ENCODE peak calls at places on chromosomes 12 and 14, in ten cellular contexts. M, E, C, Q, O, R, G, D, V and H are unnamed samples.

GRCh38 chr12:227923-228845 is 14.2 kb upstream of the SLC6A12 start:
- DNase-seq in M (no peak), E (no peak), C (no peak), Q (no peak), O (no peak), R (no peak), G (no peak), D (no peak), V (no peak), H (no peak)

GRCh38 chr14:85416771-85417170 is 113.2 kb upstream of the FLRT2 start:
- DNase-seq in M (no peak), E (peak), C (no peak), Q (no peak), O (peak), R (no peak), G (no peak), D (peak), V (no peak), H (no peak)

GRCh38 chr14:69657961-69658360 is 46.6 kb downstream of the SUSD6 start:
- DNase-seq in M (peak), E (no peak), C (no peak), Q (no peak), O (peak), R (no peak), G (peak), D (peak), V (no peak), H (no peak)

GRCh38 chr12:128259556-128260070 is 7.4 kb upstream of the TMEM132C start:
- DNase-seq in M (no peak), E (no peak), C (no peak), Q (no peak), O (no peak), R (no peak), G (no peak), D (no peak), V (peak), H (no peak)

GRCh38 chr12:32765906-32766305 is 10.2 kb upstream of the YARS2 start:
- DNase-seq in M (no peak), E (no peak), C (no peak), Q (no peak), O (peak), R (no peak), G (no peak), D (no peak), V (no peak), H (no peak)

GRCh38 chr12:66087365-66087943 is 43.1 kb downstream of the LLPH start:
- DNase-seq in M (peak), E (peak), C (peak), Q (peak), O (peak), R (peak), G (peak), D (peak), V (peak), H (peak)

GRCh38 chr12:101925352-101925751 is 48.0 kb downstream of the DRAM1 start:
- DNase-seq in M (peak), E (peak), C (peak), Q (peak), O (peak), R (peak), G (peak), D (peak), V (no peak), H (peak)

GRCh38 chr12:130184531-130185090 is 22.3 kb downstream of the FZD10 start:
- DNase-seq in M (no peak), E (no peak), C (no peak), Q (no peak), O (no peak), R (no peak), G (no peak), D (no peak), V (no peak), H (no peak)

GRCh38 chr12:46383654-46384450 is 11.3 kb upstream of the SLC38A2 start:
- DNase-seq in M (peak), E (peak), C (peak), Q (peak), O (peak), R (peak), G (peak), D (peak), V (peak), H (peak)

GRCh38 chr12:110600254-110600653 is 13.7 kb upstream of the TCTN1 start:
- DNase-seq in M (no peak), E (no peak), C (no peak), Q (no peak), O (peak), R (no peak), G (no peak), D (peak), V (no peak), H (no peak)

GRCh38 chr14:71142375-71143038 is 235.2 kb downstream of the PCNX1 start:
- DNase-seq in M (no peak), E (peak), C (no peak), Q (no peak), O (peak), R (no peak), G (no peak), D (peak), V (no peak), H (no peak)

GRCh38 chr12:104281636-104282035 is 21.9 kb upstream of the EID3 start:
- DNase-seq in M (no peak), E (no peak), C (no peak), Q (no peak), O (peak), R (no peak), G (no peak), D (no peak), V (no peak), H (no peak)
- H3K27ac ChIP-seq in M (no peak), E (peak), C (no peak), Q (no peak), O (peak), R (no peak), G (no peak), D (peak), V (no peak), H (no peak)

GRCh38 chr12:10959777-10960176 is 20.7 kb upstream of the TAS2R14 start:
- DNase-seq in M (no peak), E (no peak), C (no peak), Q (no peak), O (no peak), R (no peak), G (no peak), D (no peak), V (no peak), H (no peak)
- TF ChIP-seq CTCF in M (no peak), E (no peak), C (no peak), Q (no peak), O (peak), R (peak), G (no peak), D (no peak), V (peak), H (no peak)

GRCh38 chr12:93275589-93275988 is 102.1 kb upstream of the NUDT4 start:
- DNase-seq in M (no peak), E (no peak), C (no peak), Q (no peak), O (no peak), R (no peak), G (no peak), D (no peak), V (no peak), H (peak)
- H3K27ac ChIP-seq in M (no peak), E (no peak), C (no peak), Q (no peak), O (no peak), R (no peak), G (no peak), D (no peak), V (no peak), H (peak)

DNA sequence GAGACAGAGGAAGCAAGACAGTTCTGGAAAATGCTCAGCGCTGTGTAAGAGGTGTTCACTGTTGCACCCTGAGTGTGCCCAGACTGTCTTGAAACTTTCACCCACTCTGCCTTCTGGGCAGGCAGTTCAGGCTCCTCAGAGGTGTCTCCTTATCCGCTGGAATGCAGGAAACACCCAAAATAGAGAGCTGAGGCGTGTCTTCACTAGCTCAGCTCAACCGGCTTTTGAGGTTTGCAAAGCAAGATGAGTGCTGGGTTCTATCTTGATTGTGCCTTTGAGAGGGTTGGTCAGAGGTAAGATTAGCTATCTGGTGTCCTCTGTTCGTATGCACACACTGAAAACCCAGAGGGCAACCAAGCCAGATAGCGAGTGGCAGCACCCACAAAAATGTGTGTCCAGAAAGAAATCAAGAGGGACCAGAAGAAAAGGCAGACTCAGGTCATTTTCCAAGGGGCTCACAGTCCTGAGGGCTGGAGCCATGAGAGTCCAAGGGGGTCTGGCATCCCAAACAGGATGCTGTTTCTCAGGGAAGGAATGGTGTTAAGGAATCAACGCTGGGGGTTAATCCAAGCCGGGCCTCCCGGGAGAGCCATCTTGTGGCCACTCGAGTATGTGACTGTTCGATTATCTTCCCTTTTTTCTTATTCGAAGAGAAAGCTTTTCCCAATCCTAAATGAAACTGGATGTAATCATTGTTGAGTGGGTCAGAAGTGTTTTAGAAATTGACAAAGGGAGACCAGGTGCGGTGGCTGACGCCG is 47.1 kb downstream of the TBX3 start:
- DNase-seq in M (peak), E (no peak), C (no peak), Q (no peak), O (no peak), R (no peak), G (no peak), D (peak), V (no peak), H (no peak)
- TF ChIP-seq CTCF in M (no peak), E (peak), C (no peak), Q (no peak), O (peak), R (peak), G (no peak), D (peak), V (peak), H (no peak)

DNA sequence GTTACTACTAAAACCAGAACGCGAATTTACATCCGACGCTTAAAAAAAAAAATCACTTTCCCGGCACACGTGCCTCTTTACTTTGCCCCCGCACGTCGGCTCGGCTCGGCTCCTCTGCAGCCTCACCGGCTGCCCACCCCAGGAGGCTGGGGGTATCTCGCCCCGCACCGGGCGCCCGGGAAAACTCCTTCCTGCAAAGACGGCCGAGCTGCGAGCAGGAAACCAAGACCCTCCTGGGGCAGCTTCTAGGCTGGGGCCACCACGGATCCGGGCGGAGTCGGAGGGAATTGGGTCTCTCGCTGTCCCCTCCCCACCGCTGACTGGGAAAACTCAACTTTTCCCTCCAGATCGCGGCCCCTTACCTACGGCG is 595 bp downstream of the VSIG10 start:
- DNase-seq in M (peak), E (no peak), C (no peak), Q (no peak), O (peak), R (no peak), G (no peak), D (peak), V (no peak), H (peak)
- H3K27ac ChIP-seq in M (peak), E (peak), C (peak), Q (peak), O (peak), R (peak), G (peak), D (peak), V (no peak), H (peak)

GRCh38 chr12:72093930-72094329 is 155.3 kb downstream of the TPH2 start:
- DNase-seq in M (no peak), E (no peak), C (no peak), Q (no peak), O (no peak), R (no peak), G (no peak), D (no peak), V (no peak), H (no peak)
- TF ChIP-seq CTCF in M (no peak), E (no peak), C (no peak), Q (no peak), O (no peak), R (no peak), G (no peak), D (no peak), V (no peak), H (no peak)

GRCh38 chr12:120481022-120481767 is 11.6 kb upstream of the SRSF9 start:
- DNase-seq in M (no peak), E (no peak), C (no peak), Q (no peak), O (no peak), R (no peak), G (no peak), D (no peak), V (no peak), H (no peak)

GRCh38 chr12:120475643-120476042 is 6.1 kb upstream of the SRSF9 start:
- DNase-seq in M (no peak), E (no peak), C (no peak), Q (no peak), O (no peak), R (no peak), G (no peak), D (no peak), V (no peak), H (no peak)

GRCh38 chr12:120480211-120480610 is 10.7 kb upstream of the SRSF9 start:
- DNase-seq in M (no peak), E (no peak), C (no peak), Q (no peak), O (no peak), R (no peak), G (no peak), D (no peak), V (no peak), H (no peak)

GRCh38 chr12:120483621-120484020 is 12.3 kb upstream of the DYNLL1 start:
- DNase-seq in M (no peak), E (no peak), C (no peak), Q (no peak), O (no peak), R (no peak), G (no peak), D (no peak), V (no peak), H (no peak)

GRCh38 chr12:120479458-120479857 is 9.9 kb upstream of the SRSF9 start:
- DNase-seq in M (no peak), E (no peak), C (no peak), Q (no peak), O (no peak), R (no peak), G (no peak), D (no peak), V (no peak), H (no peak)
- H3K27ac ChIP-seq in M (no peak), E (no peak), C (no peak), Q (no peak), O (no peak), R (no peak), G (no peak), D (no peak), V (no peak), H (no peak)

GRCh38 chr12:44504799-44505198 is 371.3 kb downstream of the NELL2 start:
- DNase-seq in M (no peak), E (no peak), C (no peak), Q (no peak), O (no peak), R (no peak), G (no peak), D (no peak), V (no peak), H (no peak)

GRCh38 chr12:44509471-44509870 is 366.6 kb downstream of the NELL2 start:
- DNase-seq in M (no peak), E (no peak), C (no peak), Q (no peak), O (peak), R (no peak), G (no peak), D (no peak), V (no peak), H (no peak)

GRCh38 chr12:44511289-44511688 is 364.8 kb downstream of the NELL2 start:
- DNase-seq in M (no peak), E (no peak), C (no peak), Q (no peak), O (no peak), R (no peak), G (no peak), D (no peak), V (no peak), H (no peak)

GRCh38 chr12:44507471-44507870 is 368.6 kb downstream of the NELL2 start:
- DNase-seq in M (no peak), E (no peak), C (no peak), Q (no peak), O (no peak), R (no peak), G (no peak), D (no peak), V (no peak), H (no peak)

GRCh38 chr12:44510510-44510909 is 365.6 kb downstream of the NELL2 start:
- DNase-seq in M (no peak), E (no peak), C (no peak), Q (no peak), O (no peak), R (no peak), G (no peak), D (no peak), V (no peak), H (no peak)
- TF ChIP-seq CTCF in M (no peak), E (no peak), C (no peak), Q (no peak), O (no peak), R (no peak), G (no peak), D (no peak), V (no peak), H (no peak)

GRCh38 chr12:52229836-52230343 is 3.2 kb upstream of the KRT7 start:
- DNase-seq in M (no peak), E (no peak), C (no peak), Q (no peak), O (no peak), R (peak), G (no peak), D (no peak), V (no peak), H (no peak)

GRCh38 chr12:52230364-52231281 is 2.4 kb upstream of the KRT7 start:
- DNase-seq in M (no peak), E (no peak), C (no peak), Q (no peak), O (peak), R (peak), G (peak), D (peak), V (no peak), H (peak)

GRCh38 chr12:52232916-52233461 is at the start of gene KRT7:
- DNase-seq in M (no peak), E (no peak), C (no peak), Q (no peak), O (no peak), R (peak), G (peak), D (no peak), V (no peak), H (no peak)

GRCh38 chr12:52232233-52232915 is 669 bp upstream of the KRT7 start:
- DNase-seq in M (no peak), E (no peak), C (no peak), Q (no peak), O (no peak), R (peak), G (no peak), D (no peak), V (no peak), H (no peak)

GRCh38 chr12:52231305-52232232 is 1.5 kb upstream of the KRT7 start:
- DNase-seq in M (peak), E (no peak), C (no peak), Q (no peak), O (no peak), R (peak), G (peak), D (no peak), V (no peak), H (no peak)
- H3K27ac ChIP-seq in M (no peak), E (no peak), C (no peak), Q (peak), O (peak), R (no peak), G (peak), D (peak), V (no peak), H (no peak)

DNA sequence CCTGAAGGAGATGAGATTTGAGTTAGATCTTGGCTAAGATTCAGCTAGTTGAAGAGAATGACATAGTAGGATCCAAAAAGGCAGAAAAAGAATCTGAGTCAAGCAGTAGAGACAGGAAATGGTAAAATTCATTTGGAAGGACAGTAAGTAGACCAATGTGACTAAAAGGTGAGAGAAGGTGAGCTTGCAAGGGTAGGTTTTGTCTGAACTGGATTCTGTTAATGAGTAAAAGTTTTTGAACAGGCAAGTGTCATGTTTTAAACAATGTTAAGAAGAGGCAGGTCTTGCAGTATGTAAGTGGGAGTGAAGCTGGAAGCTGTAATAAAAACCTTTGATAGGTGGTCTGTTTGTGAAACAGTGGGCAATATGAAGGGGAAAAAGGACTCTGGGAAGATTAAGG is 58.6 kb downstream of the ACSS3 start:
- DNase-seq in M (no peak), E (no peak), C (no peak), Q (no peak), O (no peak), R (no peak), G (no peak), D (no peak), V (no peak), H (no peak)
- TF ChIP-seq CTCF in M (no peak), E (no peak), C (no peak), Q (no peak), O (no peak), R (no peak), G (no peak), D (no peak), V (no peak), H (no peak)